ENCODE peak calls at places on chromosomes 13 and 19, in six cellular contexts. O is AML-193; W is NCI-H774; Z is activated T-helper 2 cell treated with anti-CD3 and anti-CD28 coated beads, Interferon-gamma antibody, Interleukin-2, Interleukin-4, amounts not matched to agents 10 μg/mL and 5 μg/mL and 100 μg/mL, durations not matched to agents 14 hours and 24 hours and 36 hours; V is T follicular helper cell; N is AG04450. Y is an unnamed sample.

GRCh38 chr19:11067356-11068113 is 21.7 kb upstream of the LDLR start:
- DNase-seq in O (no peak), W (no peak), Z (no peak), V (no peak), N (no peak), Y (no peak)

GRCh38 chr13:74026753-74027152 is 107.5 kb downstream of the KLF12 start:
- DNase-seq in O (no peak), W (no peak), Z (peak; percentile 44), V (peak; percentile 59), N (no peak), Y (no peak)

GRCh38 chr19:38682872-38683392 is 35.5 kb downstream of the ACTN4 start:
- DNase-seq in O (no peak), W (no peak), Z (no peak), V (no peak), N (no peak), Y (no peak)

GRCh38 chr19:3176715-3177501 is 1.7 kb upstream of the S1PR4 start:
- DNase-seq in O (peak; percentile 6), W (no peak), Z (peak; percentile 68), V (peak; percentile 54), N (no peak), Y (peak; percentile 37)

GRCh38 chr19:47644743-47645499 is 36.0 kb downstream of the BICRA start:
- DNase-seq in O (no peak), W (no peak), Z (no peak), V (no peak), N (no peak), Y (no peak)

GRCh38 chr13:54750521-54750920 is 1721.9 kb downstream of the OLFM4 start:
- DNase-seq in O (no peak), W (no peak), Z (no peak), V (no peak), N (no peak), Y (no peak)

GRCh38 chr19:38514812-38515633 is 81.5 kb downstream of the RYR1 start:
- DNase-seq in O (peak; percentile 36), W (peak; percentile 37), Z (peak; percentile 71), V (peak; percentile 62), N (peak; percentile 2), Y (no peak)

GRCh38 chr13:25574437-25575426 is 203.0 kb downstream of the ATP8A2 start:
- DNase-seq in O (peak; percentile 75), W (peak; percentile 57), Z (peak; percentile 59), V (peak; percentile 62), N (peak; percentile 61), Y (peak; percentile 52)

GRCh38 chr13:107730835-107731234 is 484.5 kb downstream of the LIG4 start:
- DNase-seq in O (no peak), W (no peak), Z (no peak), V (no peak), N (peak; percentile 21), Y (peak; percentile 34)

GRCh38 chr19:30807263-30807662 is 435.1 kb downstream of the ZNF536 start:
- DNase-seq in O (no peak), W (no peak), Z (no peak), V (no peak), N (no peak), Y (no peak)

Y was measured in AG09309.